ENCODE peak calls at places on chromosomes 5 and 9, in six cellular contexts. One of them, this sample, is unnamed.
A peak's percentile ranks its signal among the peaks of the same experiment; 100 is the strongest.

GRCh38 chr5:36728697-36729543 is 122.5 kb downstream of the SLC1A3 start:
- DNase-seq in bronchial epithelial cell: peak; percentile 71
- DNase-seq in esophagus squamous epithelium: no peak
- DNase-seq in fibroblast of lung: peak; percentile 56
- DNase-seq in heart right ventricle: peak; percentile 20
- DNase-seq in GM23338: peak; percentile 86
- DNase-seq in this sample: no peak

GRCh38 chr5:77935516-77936364 is 159.6 kb upstream of the TBCA start:
- DNase-seq in bronchial epithelial cell: no peak
- DNase-seq in esophagus squamous epithelium: no peak
- DNase-seq in fibroblast of lung: peak; percentile 17
- DNase-seq in heart right ventricle: no peak
- DNase-seq in GM23338: no peak
- DNase-seq in this sample: no peak

GRCh38 chr5:62284946-62285891 is 20.8 kb upstream of the KIF2A start:
- DNase-seq in bronchial epithelial cell: no peak
- DNase-seq in esophagus squamous epithelium: no peak
- DNase-seq in fibroblast of lung: no peak
- DNase-seq in heart right ventricle: no peak
- DNase-seq in GM23338: no peak
- DNase-seq in this sample: no peak

GRCh38 chr9:2291980-2292704 is 277.0 kb downstream of the SMARCA2 start:
- DNase-seq in bronchial epithelial cell: peak; percentile 95
- DNase-seq in esophagus squamous epithelium: no peak
- DNase-seq in fibroblast of lung: peak; percentile 21
- DNase-seq in heart right ventricle: no peak
- DNase-seq in GM23338: no peak
- DNase-seq in this sample: peak; percentile 39

GRCh38 chr5:1356873-1357787 is 12.2 kb upstream of the CLPTM1L start:
- DNase-seq in bronchial epithelial cell: no peak
- DNase-seq in esophagus squamous epithelium: no peak
- DNase-seq in fibroblast of lung: no peak
- DNase-seq in heart right ventricle: no peak
- DNase-seq in GM23338: no peak
- DNase-seq in this sample: no peak

GRCh38 chr5:30413540-30413939 is 779.9 kb upstream of the CDH6 start:
- DNase-seq in bronchial epithelial cell: no peak
- DNase-seq in esophagus squamous epithelium: no peak
- DNase-seq in fibroblast of lung: no peak
- DNase-seq in heart right ventricle: no peak
- DNase-seq in GM23338: peak; percentile 19
- DNase-seq in this sample: no peak

GRCh38 chr5:180329606-180330269 is 23.4 kb downstream of the GFPT2 start:
- DNase-seq in bronchial epithelial cell: no peak
- DNase-seq in esophagus squamous epithelium: no peak
- DNase-seq in fibroblast of lung: no peak
- DNase-seq in heart right ventricle: no peak
- DNase-seq in GM23338: no peak
- DNase-seq in this sample: no peak

GRCh38 chr5:97164846-97165245 is 18.2 kb downstream of the RIOK2 start:
- DNase-seq in bronchial epithelial cell: peak; percentile 61
- DNase-seq in esophagus squamous epithelium: no peak
- DNase-seq in fibroblast of lung: peak; percentile 40
- DNase-seq in heart right ventricle: no peak
- DNase-seq in GM23338: no peak
- DNase-seq in this sample: no peak

GRCh38 chr5:109853362-109853761 is 163.6 kb downstream of the MAN2A1 start:
- DNase-seq in bronchial epithelial cell: no peak
- DNase-seq in esophagus squamous epithelium: no peak
- DNase-seq in fibroblast of lung: peak; percentile 56
- DNase-seq in heart right ventricle: no peak
- DNase-seq in GM23338: no peak
- DNase-seq in this sample: no peak

GRCh38 chr9:37156781-37157356 is 36.5 kb downstream of the ZCCHC7 start:
- DNase-seq in bronchial epithelial cell: peak; percentile 90
- DNase-seq in esophagus squamous epithelium: no peak
- DNase-seq in fibroblast of lung: peak; percentile 27
- DNase-seq in heart right ventricle: no peak
- DNase-seq in GM23338: no peak
- DNase-seq in this sample: no peak

GRCh38 chr5:149757186-149757950 is 27.3 kb downstream of the PPARGC1B start:
- DNase-seq in bronchial epithelial cell: peak; percentile 69
- DNase-seq in esophagus squamous epithelium: no peak
- DNase-seq in fibroblast of lung: no peak
- DNase-seq in heart right ventricle: no peak
- DNase-seq in GM23338: no peak
- DNase-seq in this sample: no peak

GRCh38 chr5:25995209-25995608 is 1043.2 kb downstream of the CDH9 start:
- DNase-seq in bronchial epithelial cell: no peak
- DNase-seq in esophagus squamous epithelium: no peak
- DNase-seq in fibroblast of lung: no peak
- DNase-seq in heart right ventricle: no peak
- DNase-seq in GM23338: no peak
- DNase-seq in this sample: no peak

GRCh38 chr5:149379807-149380374 is 799 bp upstream of the IL17B start:
- DNase-seq in bronchial epithelial cell: no peak
- DNase-seq in esophagus squamous epithelium: no peak
- DNase-seq in fibroblast of lung: no peak
- DNase-seq in heart right ventricle: no peak
- DNase-seq in GM23338: no peak
- DNase-seq in this sample: no peak

GRCh38 chr9:132596200-132596599 is 13.8 kb downstream of the BARHL1 start:
- DNase-seq in bronchial epithelial cell: no peak
- DNase-seq in esophagus squamous epithelium: no peak
- DNase-seq in fibroblast of lung: no peak
- DNase-seq in heart right ventricle: no peak
- DNase-seq in GM23338: no peak
- DNase-seq in this sample: no peak
- H3K36me3 ChIP-seq in bronchial epithelial cell: peaks cover 8% of the 10 kb centered on the region
- H3K36me3 ChIP-seq in esophagus squamous epithelium: no peaks in the 10 kb centered on the region
- H3K36me3 ChIP-seq in fibroblast of lung: peaks cover 2% of the 10 kb centered on the region
- H3K36me3 ChIP-seq in heart right ventricle: no peaks in the 10 kb centered on the region
- H3K36me3 ChIP-seq in GM23338: no peaks in the 10 kb centered on the region
- H3K36me3 ChIP-seq in this sample: peaks cover 56% of the 10 kb centered on the region

GRCh38 chr9:111366978-111367377 is 37.0 kb upstream of the OR2K2 start:
- DNase-seq in bronchial epithelial cell: no peak
- DNase-seq in esophagus squamous epithelium: no peak
- DNase-seq in fibroblast of lung: no peak
- DNase-seq in heart right ventricle: no peak
- DNase-seq in GM23338: no peak
- DNase-seq in this sample: no peak
- H3K36me3 ChIP-seq in bronchial epithelial cell: peaks cover 17% of the 10 kb centered on the region
- H3K36me3 ChIP-seq in esophagus squamous epithelium: peaks cover 39% of the 10 kb centered on the region
- H3K36me3 ChIP-seq in fibroblast of lung: peaks cover 13% of the 10 kb centered on the region
- H3K36me3 ChIP-seq in heart right ventricle: no peaks in the 10 kb centered on the region
- H3K36me3 ChIP-seq in GM23338: peaks cover 47% of the 10 kb centered on the region
- H3K36me3 ChIP-seq in this sample: peaks cover 51% of the 10 kb centered on the region

DNA sequence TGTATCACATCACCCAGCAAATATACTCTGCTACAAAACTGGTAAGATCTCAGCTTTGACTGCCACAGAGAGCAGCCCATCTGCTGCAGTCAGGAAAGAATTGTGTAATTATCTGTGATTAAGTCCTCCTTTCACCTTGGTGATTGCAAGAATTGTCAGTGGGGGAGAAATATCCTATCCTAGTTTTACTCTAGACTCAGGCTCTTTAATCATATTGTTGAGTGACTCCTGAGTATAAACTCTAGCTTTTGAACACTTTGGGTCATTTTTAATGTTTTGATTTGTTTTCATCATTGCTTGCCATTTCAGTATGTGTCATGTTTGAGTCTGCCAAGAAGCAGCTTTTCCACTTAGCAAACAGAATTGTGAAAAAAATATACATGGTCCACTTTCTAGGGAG is 32.1 kb downstream of the VCAN start:
- DNase-seq in bronchial epithelial cell: no peak
- DNase-seq in esophagus squamous epithelium: no peak
- DNase-seq in fibroblast of lung: peak; percentile 43
- DNase-seq in heart right ventricle: no peak
- DNase-seq in GM23338: no peak
- DNase-seq in this sample: no peak
- H3K36me3 ChIP-seq in bronchial epithelial cell: no peaks in the 10 kb centered on the region
- H3K36me3 ChIP-seq in esophagus squamous epithelium: no peaks in the 10 kb centered on the region
- H3K36me3 ChIP-seq in fibroblast of lung: no peaks in the 10 kb centered on the region
- H3K36me3 ChIP-seq in heart right ventricle: no peaks in the 10 kb centered on the region
- H3K36me3 ChIP-seq in GM23338: peaks cover 20% of the 10 kb centered on the region
- H3K36me3 ChIP-seq in this sample: no peaks in the 10 kb centered on the region

DNA sequence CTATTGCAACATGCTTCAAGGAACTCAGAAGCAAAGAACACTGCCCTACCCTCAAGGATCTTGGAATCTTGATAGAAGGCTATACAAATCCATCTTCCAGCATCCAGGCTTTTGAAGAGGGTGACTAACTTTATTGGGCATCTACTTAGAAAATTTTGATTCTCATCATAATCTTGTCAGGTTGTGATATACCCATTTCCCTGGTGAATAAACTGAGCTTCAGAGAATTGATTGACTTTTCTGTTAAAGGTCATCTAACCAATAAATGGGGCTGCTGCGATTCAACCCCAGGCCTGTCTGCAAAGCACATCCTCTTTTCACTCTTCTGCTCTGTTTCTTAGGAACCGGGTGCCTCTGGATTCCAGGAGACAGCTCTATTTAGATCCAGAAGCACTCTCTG is 19.9 kb upstream of the INSYN2B start:
- DNase-seq in bronchial epithelial cell: no peak
- DNase-seq in esophagus squamous epithelium: no peak
- DNase-seq in fibroblast of lung: no peak
- DNase-seq in heart right ventricle: no peak
- DNase-seq in GM23338: no peak
- DNase-seq in this sample: no peak
- H3K36me3 ChIP-seq in bronchial epithelial cell: no peaks in the 10 kb centered on the region
- H3K36me3 ChIP-seq in esophagus squamous epithelium: no peaks in the 10 kb centered on the region
- H3K36me3 ChIP-seq in fibroblast of lung: no peaks in the 10 kb centered on the region
- H3K36me3 ChIP-seq in heart right ventricle: no peaks in the 10 kb centered on the region
- H3K36me3 ChIP-seq in GM23338: no peaks in the 10 kb centered on the region
- H3K36me3 ChIP-seq in this sample: no peaks in the 10 kb centered on the region

DNA sequence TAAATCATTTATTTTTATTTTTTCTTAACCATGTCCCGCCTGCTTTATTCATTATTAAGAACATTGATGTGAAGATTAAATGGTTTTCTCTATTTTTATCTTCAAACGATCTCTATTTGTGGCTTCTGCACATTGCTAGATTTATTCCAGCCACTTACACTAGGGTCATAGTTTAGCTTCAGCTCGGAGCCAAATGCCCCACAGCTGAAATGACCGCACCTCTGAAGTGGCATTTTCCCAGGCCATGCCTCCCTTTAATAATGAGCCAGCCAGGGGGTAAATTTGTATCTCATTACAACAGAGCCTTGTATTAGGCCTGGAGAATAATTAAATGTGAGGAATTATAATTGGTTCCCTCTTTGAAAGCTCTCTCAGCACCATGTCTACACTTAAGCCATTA is 89.4 kb downstream of the DOCK8 start:
- DNase-seq in bronchial epithelial cell: no peak
- DNase-seq in esophagus squamous epithelium: no peak
- DNase-seq in fibroblast of lung: no peak
- DNase-seq in heart right ventricle: no peak
- DNase-seq in GM23338: no peak
- DNase-seq in this sample: no peak
- H3K36me3 ChIP-seq in bronchial epithelial cell: no peaks in the 10 kb centered on the region
- H3K36me3 ChIP-seq in esophagus squamous epithelium: no peaks in the 10 kb centered on the region
- H3K36me3 ChIP-seq in fibroblast of lung: no peaks in the 10 kb centered on the region
- H3K36me3 ChIP-seq in heart right ventricle: no peaks in the 10 kb centered on the region
- H3K36me3 ChIP-seq in GM23338: no peaks in the 10 kb centered on the region
- H3K36me3 ChIP-seq in this sample: no peaks in the 10 kb centered on the region